ENCODE peak calls at places on chromosomes 5 and 9, in eight cellular contexts. T, X, M, V, F, I, E and S are unnamed samples. For H3K4me1, the result is how much of the 10 kb centered on the place peaks cover.

GRCh38 chr9:79583957-79584654 is 12.3 kb downstream of the TLE4 start:
- DNase-seq in T (no peak), X (peak), M (no peak), V (no peak), F (no peak), I (peak), E (peak), S (no peak)

GRCh38 chr5:13745508-13745907 is 199.0 kb downstream of the DNAH5 start:
- DNase-seq in T (peak), X (no peak), M (no peak), V (no peak), F (no peak), I (no peak), E (no peak), S (no peak)

GRCh38 chr9:72526901-72527800 is 5.7 kb downstream of the TMC1 start:
- DNase-seq in T (peak), X (peak), M (peak), V (peak), F (peak), I (peak), E (peak), S (peak)

GRCh38 chr9:96048116-96048953 is 172.8 kb downstream of the ERCC6L2 start:
- DNase-seq in T (no peak), X (peak), M (no peak), V (no peak), F (no peak), I (no peak), E (no peak), S (peak)

GRCh38 chr9:109640232-109641078 is 139.5 kb upstream of the PALM2AKAP2 start:
- DNase-seq in T (peak), X (peak), M (peak), V (peak), F (peak), I (no peak), E (peak), S (peak)

GRCh38 chr9:89871871-89872331 is 267.1 kb downstream of the GADD45G start:
- DNase-seq in T (no peak), X (no peak), M (peak), V (no peak), F (no peak), I (no peak), E (peak), S (peak)

GRCh38 chr9:73183917-73184861 is 32.5 kb downstream of the ANXA1 start:
- DNase-seq in T (peak), X (no peak), M (no peak), V (no peak), F (peak), I (no peak), E (no peak), S (no peak)

GRCh38 chr5:176501333-176501732 is 35.9 kb downstream of the RNF44 start:
- DNase-seq in T (peak), X (no peak), M (no peak), V (no peak), F (peak), I (no peak), E (no peak), S (no peak)

GRCh38 chr9:127132921-127133647 is 10.6 kb upstream of the ANGPTL2 start:
- DNase-seq in T (no peak), X (no peak), M (peak), V (no peak), F (no peak), I (no peak), E (peak), S (peak)

GRCh38 chr9:120568816-120569215 is 11.2 kb downstream of the CDK5RAP2 start:
- DNase-seq in T (no peak), X (no peak), M (no peak), V (no peak), F (no peak), I (no peak), E (no peak), S (no peak)

GRCh38 chr5:73633060-73633459 is 7.1 kb downstream of the ARHGEF28 start:
- DNase-seq in T (no peak), X (no peak), M (no peak), V (no peak), F (no peak), I (no peak), E (no peak), S (no peak)
- H3K4me1 ChIP-seq in T (under half), X (half or more), M (under half), V (under half), F (half or more), I (under half), E (under half), S (under half)

GRCh38 chr5:68227532-68228160 is 12.1 kb downstream of the PIK3R1 start:
- DNase-seq in T (no peak), X (no peak), M (no peak), V (no peak), F (no peak), I (no peak), E (no peak), S (no peak)
- H3K4me1 ChIP-seq in T (under half), X (under half), M (under half), V (under half), F (under half), I (under half), E (half or more), S (half or more)

GRCh38 chr5:163677092-163677491 is 171.7 kb downstream of the MAT2B start:
- DNase-seq in T (no peak), X (no peak), M (no peak), V (no peak), F (no peak), I (no peak), E (no peak), S (no peak)
- H3K4me1 ChIP-seq in T (under half), X (under half), M (under half), V (under half), F (under half), I (under half), E (under half), S (under half)

DNA sequence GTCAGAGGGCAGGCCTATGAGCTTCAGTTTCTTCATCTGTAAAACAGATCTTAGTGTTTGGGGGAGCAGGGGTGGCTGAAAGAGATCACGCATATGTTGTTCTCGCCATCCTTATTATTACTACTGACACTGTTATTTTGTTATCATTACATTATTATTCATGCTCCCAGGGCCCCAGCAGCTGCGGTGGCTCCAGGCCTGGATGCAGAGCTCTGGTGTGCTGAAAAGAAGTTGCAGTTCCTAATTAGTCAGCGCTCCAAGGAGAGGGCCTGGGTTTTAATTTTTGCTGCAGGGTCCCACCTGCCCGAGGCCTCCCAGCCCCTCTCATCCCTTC is 19.5 kb downstream of the CXXC5 start:
- DNase-seq in T (no peak), X (no peak), M (no peak), V (no peak), F (no peak), I (no peak), E (no peak), S (no peak)
- H3K4me1 ChIP-seq in T (under half), X (half or more), M (under half), V (under half), F (under half), I (under half), E (half or more), S (half or more)